ENCODE peak calls at places on chromosomes 12 and 14, in seven cellular contexts. Z, J, C, S, N, Y and U are unnamed samples.

GRCh38 chr12:19572920-19573558 is 133.7 kb downstream of the AEBP2 start:
- DNase-seq in Z (peak), J (no peak), C (peak), S (peak), N (peak), Y (peak), U (peak)

GRCh38 chr14:88452231-88452630 is 66.8 kb downstream of the SPATA7 start:
- DNase-seq in Z (no peak), J (no peak), C (no peak), S (no peak), N (no peak), Y (no peak), U (no peak)

GRCh38 chr12:50224026-50224692 is 57.0 kb upstream of the CERS5 start:
- DNase-seq in Z (peak), J (no peak), C (peak), S (no peak), N (peak), Y (no peak), U (no peak)

GRCh38 chr12:122035292-122035691 is 13.6 kb downstream of the BCL7A start:
- DNase-seq in Z (no peak), J (no peak), C (no peak), S (no peak), N (no peak), Y (no peak), U (no peak)

GRCh38 chr12:2752676-2753371 is 41.9 kb upstream of the FKBP4 start:
- DNase-seq in Z (peak), J (no peak), C (peak), S (peak), N (peak), Y (peak), U (peak)

GRCh38 chr12:21392384-21392783 is 19.7 kb downstream of the IAPP start:
- DNase-seq in Z (no peak), J (no peak), C (no peak), S (no peak), N (no peak), Y (no peak), U (no peak)

GRCh38 chr14:68908201-68908600 is 70.9 kb downstream of the ACTN1 start:
- DNase-seq in Z (no peak), J (no peak), C (no peak), S (no peak), N (no peak), Y (no peak), U (no peak)

GRCh38 chr14:37253905-37254304 is 56.2 kb downstream of the MIPOL1 start:
- DNase-seq in Z (no peak), J (no peak), C (no peak), S (peak), N (no peak), Y (no peak), U (no peak)

GRCh38 chr14:61525293-61526011 is 169.9 kb upstream of the HIF1A start:
- DNase-seq in Z (peak), J (peak), C (no peak), S (no peak), N (peak), Y (no peak), U (no peak)

GRCh38 chr12:119624971-119625370 is 31.4 kb downstream of the TMEM233 start:
- DNase-seq in Z (no peak), J (no peak), C (no peak), S (no peak), N (no peak), Y (no peak), U (no peak)

GRCh38 chr14:69049675-69050074 is 70.6 kb upstream of the ACTN1 start:
- DNase-seq in Z (no peak), J (no peak), C (no peak), S (no peak), N (no peak), Y (no peak), U (no peak)

GRCh38 chr12:14394317-14395058 is 29.0 kb downstream of the ATF7IP start:
- DNase-seq in Z (peak), J (no peak), C (peak), S (peak), N (no peak), Y (peak), U (peak)

GRCh38 chr14:73749706-73750105 is 35.5 kb upstream of the PNMA1 start:
- DNase-seq in Z (no peak), J (no peak), C (no peak), S (no peak), N (no peak), Y (no peak), U (no peak)

GRCh38 chr12:45613306-45613705 is 116.2 kb upstream of the ARID2 start:
- DNase-seq in Z (no peak), J (no peak), C (no peak), S (no peak), N (no peak), Y (no peak), U (no peak)

GRCh38 chr14:62015248-62015647 is 253.0 kb downstream of the SNAPC1 start:
- DNase-seq in Z (no peak), J (no peak), C (no peak), S (no peak), N (no peak), Y (no peak), U (no peak)

GRCh38 chr12:98709022-98709421 is 63.9 kb downstream of the APAF1 start:
- DNase-seq in Z (no peak), J (no peak), C (no peak), S (no peak), N (no peak), Y (no peak), U (no peak)

GRCh38 chr12:64229240-64229639 is 7.1 kb upstream of the KICS2 start:
- DNase-seq in Z (no peak), J (no peak), C (no peak), S (no peak), N (no peak), Y (no peak), U (no peak)

GRCh38 chr14:70018713-70019201 is 139.5 kb downstream of the SMOC1 start:
- DNase-seq in Z (no peak), J (no peak), C (no peak), S (peak), N (peak), Y (no peak), U (peak)

GRCh38 chr12:120902846-120903381 is 1.2 kb downstream of the SPPL3 start:
- DNase-seq in Z (no peak), J (no peak), C (no peak), S (no peak), N (no peak), Y (no peak), U (no peak)

GRCh38 chr14:75267141-75267601 is 11.5 kb upstream of the FOS start:
- DNase-seq in Z (no peak), J (no peak), C (no peak), S (no peak), N (no peak), Y (no peak), U (no peak)

GRCh38 chr12:60148831-60149230 is 553.0 kb downstream of the SLC16A7 start:
- DNase-seq in Z (peak), J (no peak), C (no peak), S (peak), N (no peak), Y (no peak), U (no peak)

GRCh38 chr12:84842406-84843013 is 70.1 kb downstream of the SLC6A15 start:
- DNase-seq in Z (no peak), J (no peak), C (peak), S (peak), N (no peak), Y (peak), U (peak)

GRCh38 chr14:74619672-74620131 is 7.7 kb upstream of the LTBP2 start:
- DNase-seq in Z (peak), J (peak), C (no peak), S (peak), N (peak), Y (no peak), U (no peak)

GRCh38 chr14:69260979-69261605 is 1.1 kb downstream of the GALNT16 start:
- DNase-seq in Z (no peak), J (no peak), C (peak), S (no peak), N (peak), Y (peak), U (peak)

GRCh38 chr14:55201219-55202096 is 10.1 kb upstream of the DLGAP5 start:
- DNase-seq in Z (no peak), J (no peak), C (no peak), S (no peak), N (no peak), Y (no peak), U (no peak)

GRCh38 chr14:55805250-55805649 is 225.2 kb downstream of the KTN1 start:
- DNase-seq in Z (no peak), J (no peak), C (no peak), S (no peak), N (no peak), Y (no peak), U (no peak)

GRCh38 chr12:26251600-26251999 is 56.2 kb downstream of the SSPN start:
- DNase-seq in Z (no peak), J (no peak), C (no peak), S (no peak), N (no peak), Y (no peak), U (no peak)

GRCh38 chr14:71438684-71439083 is 493.5 kb upstream of the RGS6 start:
- DNase-seq in Z (no peak), J (no peak), C (no peak), S (peak), N (no peak), Y (no peak), U (no peak)

GRCh38 chr14:99517643-99518381 is 36.6 kb downstream of the CCNK start:
- DNase-seq in Z (no peak), J (no peak), C (no peak), S (no peak), N (peak), Y (no peak), U (no peak)

GRCh38 chr12:17918013-17918412 is 172.0 kb downstream of the RERGL start:
- DNase-seq in Z (no peak), J (no peak), C (no peak), S (no peak), N (no peak), Y (no peak), U (no peak)

GRCh38 chr12:98856897-98857540 is 211.9 kb downstream of the APAF1 start:
- DNase-seq in Z (peak), J (no peak), C (no peak), S (peak), N (no peak), Y (no peak), U (no peak)

GRCh38 chr12:74747305-74747704 is 209.7 kb downstream of the ATXN7L3B start:
- DNase-seq in Z (peak), J (no peak), C (no peak), S (peak), N (no peak), Y (no peak), U (no peak)
- TF ChIP-seq CTCF in Z (peak), J (no peak), C (no peak), S (peak), N (no peak), Y (no peak), U (no peak)

GRCh38 chr12:66552753-66553152 is 126.1 kb downstream of the GRIP1 start:
- DNase-seq in Z (no peak), J (no peak), C (no peak), S (no peak), N (no peak), Y (no peak), U (no peak)

GRCh38 chr12:66550626-66551025 is 128.2 kb downstream of the GRIP1 start:
- DNase-seq in Z (no peak), J (no peak), C (no peak), S (no peak), N (no peak), Y (no peak), U (no peak)

GRCh38 chr12:66555113-66555512 is 123.8 kb downstream of the GRIP1 start:
- DNase-seq in Z (no peak), J (no peak), C (no peak), S (no peak), N (no peak), Y (no peak), U (no peak)
- TF ChIP-seq CTCF in Z (no peak), J (no peak), C (no peak), S (no peak), N (no peak), Y (no peak), U (no peak)

DNA sequence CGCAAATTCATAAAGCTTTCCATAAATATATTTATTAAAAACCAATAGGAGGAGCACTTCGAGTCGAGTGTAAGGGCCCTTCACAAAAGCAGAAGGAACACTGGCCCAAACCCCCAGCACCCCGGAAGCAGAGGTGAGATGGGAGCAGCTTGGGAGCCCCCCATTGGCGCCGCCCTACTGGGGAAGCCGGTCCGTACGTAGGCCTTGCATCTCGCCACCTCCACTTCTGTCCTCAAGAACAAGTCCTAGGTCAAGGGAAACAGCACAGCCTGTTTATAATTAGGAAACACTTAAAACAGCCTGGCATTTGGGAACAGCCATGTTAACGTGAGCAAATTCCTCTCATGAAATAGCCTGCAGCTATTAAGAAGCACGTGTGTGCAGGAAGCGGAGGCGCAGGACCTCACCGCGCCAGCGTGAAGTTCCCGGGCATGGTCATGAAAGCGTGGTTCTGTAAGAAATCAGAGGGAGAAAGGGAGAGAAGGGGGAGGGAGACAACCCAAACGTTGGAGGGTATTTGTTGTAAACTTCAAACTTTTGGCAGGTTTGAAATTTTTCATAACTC is 7.7 kb downstream of the ANKRD9 start:
- DNase-seq in Z (no peak), J (no peak), C (no peak), S (no peak), N (no peak), Y (no peak), U (no peak)
- TF ChIP-seq CTCF in Z (no peak), J (no peak), C (no peak), S (peak), N (no peak), Y (no peak), U (no peak)

GRCh38 chr12:113463746-113464743 is 7.6 kb downstream of the LHX5 start:
- DNase-seq in Z (no peak), J (no peak), C (no peak), S (no peak), N (no peak), Y (no peak), U (peak)

GRCh38 chr12:113459981-113460380 is 11.7 kb downstream of the LHX5 start:
- DNase-seq in Z (no peak), J (no peak), C (no peak), S (no peak), N (no peak), Y (no peak), U (no peak)

GRCh38 chr12:113462880-113463745 is 8.6 kb downstream of the LHX5 start:
- DNase-seq in Z (no peak), J (no peak), C (no peak), S (no peak), N (no peak), Y (peak), U (peak)

GRCh38 chr12:113462117-113462774 is 9.4 kb downstream of the LHX5 start:
- DNase-seq in Z (peak), J (peak), C (peak), S (peak), N (peak), Y (peak), U (peak)

GRCh38 chr12:113461666-113462065 is 10.0 kb downstream of the LHX5 start:
- DNase-seq in Z (no peak), J (no peak), C (no peak), S (no peak), N (no peak), Y (no peak), U (peak)
- TF ChIP-seq CTCF in Z (peak), J (no peak), C (peak), S (peak), N (no peak), Y (peak), U (peak)

GRCh38 chr14:106268013-106268727 is 741.8 kb downstream of the TMEM121 start:
- DNase-seq in Z (no peak), J (no peak), C (peak), S (no peak), N (peak), Y (no peak), U (no peak)
- TF ChIP-seq CTCF in Z (no peak), J (no peak), C (peak), S (no peak), N (no peak), Y (no peak), U (peak)

DNA sequence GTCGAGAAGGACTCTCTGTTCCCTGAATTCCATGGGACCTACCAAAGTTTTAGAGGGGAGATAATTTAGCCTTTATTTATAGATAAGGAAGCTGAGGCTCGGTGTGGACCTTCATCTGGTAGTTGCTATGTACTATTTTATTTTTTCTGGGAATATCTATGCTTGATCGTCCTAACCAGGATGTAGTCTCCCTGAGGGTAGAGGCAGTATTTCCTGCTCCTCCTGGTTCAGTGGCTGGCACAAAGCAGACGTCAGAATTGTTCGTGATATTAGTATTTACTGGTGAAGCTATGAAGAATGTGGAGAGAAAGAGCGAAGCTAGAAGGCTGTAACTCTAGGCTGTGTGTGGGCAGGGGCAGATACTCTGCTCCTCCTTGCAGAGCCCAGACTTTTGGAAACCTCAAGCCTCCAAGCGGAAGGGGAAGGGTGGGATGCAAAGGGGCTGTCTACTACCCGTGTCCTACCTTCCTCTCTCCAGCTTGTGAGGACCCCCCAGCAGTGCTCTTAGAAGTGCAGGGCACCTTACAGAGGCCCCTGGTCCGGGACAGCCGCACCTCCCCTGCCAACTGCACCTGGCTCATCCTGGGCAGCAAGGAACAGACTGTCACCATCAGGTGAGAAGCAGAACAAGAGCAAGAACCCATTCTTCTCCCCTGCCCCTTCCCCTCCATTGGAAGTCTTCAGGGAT is 1.4 kb downstream of the LRP10 start:
- DNase-seq in Z (no peak), J (no peak), C (no peak), S (no peak), N (no peak), Y (no peak), U (peak)
- TF ChIP-seq CTCF in Z (no peak), J (no peak), C (no peak), S (no peak), N (peak), Y (no peak), U (no peak)